ENCODE peak calls at places on chromosomes 5 and 9, in eight cellular contexts. One of them, this sample, is unnamed.
A peak's percentile ranks its signal among the peaks of the same experiment; 100 is the strongest.

GRCh38 chr5:159048298-159048697 is 51.4 kb downstream of the EBF1 start:
- DNase-seq in germinal center: no peak
- DNase-seq in BJ: no peak
- DNase-seq in mucosa of descending colon: no peak
- DNase-seq in right atrium auricular region: no peak
- DNase-seq in naive thymus-derived CD4-positive, alpha-beta T cell: no peak
- DNase-seq in nephron progenitor cell: no peak
- DNase-seq in stimulated activated CD4-positive, alpha-beta T cell treated with anti-CD3 and anti-CD28 coated beads, TNF-alpha, amount 100 ng/mL, for 4 hours: no peak
- DNase-seq in this sample: no peak

GRCh38 chr9:16191691-16192402 is 639.0 kb downstream of the CCDC171 start:
- DNase-seq in nephron progenitor cell: peak; percentile 88
- DNase-seq in naive thymus-derived CD4-positive, alpha-beta T cell: no peak
- DNase-seq in BJ: no peak
- DNase-seq in mucosa of descending colon: peak; percentile 88
- DNase-seq in right atrium auricular region: peak; percentile 85
- DNase-seq in germinal center: peak; percentile 45
- DNase-seq in stimulated activated CD4-positive, alpha-beta T cell treated with anti-CD3 and anti-CD28 coated beads, TNF-alpha, amount 100 ng/mL, for 4 hours: no peak
- DNase-seq in this sample: peak; percentile 27

GRCh38 chr5:179405054-179405416 is 59.8 kb upstream of the ADAMTS2 start:
- DNase-seq in right atrium auricular region: no peak
- DNase-seq in naive thymus-derived CD4-positive, alpha-beta T cell: no peak
- DNase-seq in BJ: no peak
- DNase-seq in mucosa of descending colon: no peak
- DNase-seq in stimulated activated CD4-positive, alpha-beta T cell treated with anti-CD3 and anti-CD28 coated beads, TNF-alpha, amount 100 ng/mL, for 4 hours: no peak
- DNase-seq in germinal center: no peak
- DNase-seq in nephron progenitor cell: no peak
- DNase-seq in this sample: no peak

GRCh38 chr9:83955985-83956287 is 24.1 kb downstream of the HNRNPK start:
- DNase-seq in BJ: no peak
- DNase-seq in nephron progenitor cell: no peak
- DNase-seq in naive thymus-derived CD4-positive, alpha-beta T cell: peak; percentile 32
- DNase-seq in germinal center: peak; percentile 14
- DNase-seq in stimulated activated CD4-positive, alpha-beta T cell treated with anti-CD3 and anti-CD28 coated beads, TNF-alpha, amount 100 ng/mL, for 4 hours: no peak
- DNase-seq in mucosa of descending colon: no peak
- DNase-seq in right atrium auricular region: no peak
- DNase-seq in this sample: no peak

GRCh38 chr5:177457239-177458121 is 10.9 kb downstream of the PRR7 start:
- DNase-seq in germinal center: peak; percentile 91
- DNase-seq in BJ: peak; percentile 87
- DNase-seq in nephron progenitor cell: peak; percentile 85
- DNase-seq in naive thymus-derived CD4-positive, alpha-beta T cell: peak; percentile 52
- DNase-seq in mucosa of descending colon: peak; percentile 78
- DNase-seq in right atrium auricular region: peak; percentile 93
- DNase-seq in stimulated activated CD4-positive, alpha-beta T cell treated with anti-CD3 and anti-CD28 coated beads, TNF-alpha, amount 100 ng/mL, for 4 hours: no peak
- DNase-seq in this sample: peak; percentile 61

GRCh38 chr9:87959916-87960581 is 14.3 kb downstream of the CDK20 start:
- DNase-seq in right atrium auricular region: no peak
- DNase-seq in germinal center: no peak
- DNase-seq in stimulated activated CD4-positive, alpha-beta T cell treated with anti-CD3 and anti-CD28 coated beads, TNF-alpha, amount 100 ng/mL, for 4 hours: no peak
- DNase-seq in nephron progenitor cell: no peak
- DNase-seq in mucosa of descending colon: peak; percentile 68
- DNase-seq in BJ: no peak
- DNase-seq in naive thymus-derived CD4-positive, alpha-beta T cell: no peak
- DNase-seq in this sample: no peak

GRCh38 chr5:56766926-56767325 is 48.4 kb upstream of the MAP3K1 start:
- DNase-seq in stimulated activated CD4-positive, alpha-beta T cell treated with anti-CD3 and anti-CD28 coated beads, TNF-alpha, amount 100 ng/mL, for 4 hours: no peak
- DNase-seq in right atrium auricular region: no peak
- DNase-seq in mucosa of descending colon: no peak
- DNase-seq in germinal center: no peak
- DNase-seq in nephron progenitor cell: no peak
- DNase-seq in BJ: no peak
- DNase-seq in naive thymus-derived CD4-positive, alpha-beta T cell: no peak
- DNase-seq in this sample: no peak

GRCh38 chr5:74766348-74766886 is 500 bp downstream of the GFM2 start:
- DNase-seq in mucosa of descending colon: peak; percentile 12
- DNase-seq in stimulated activated CD4-positive, alpha-beta T cell treated with anti-CD3 and anti-CD28 coated beads, TNF-alpha, amount 100 ng/mL, for 4 hours: no peak
- DNase-seq in nephron progenitor cell: no peak
- DNase-seq in naive thymus-derived CD4-positive, alpha-beta T cell: peak; percentile 67
- DNase-seq in germinal center: peak; percentile 62
- DNase-seq in right atrium auricular region: no peak
- DNase-seq in BJ: no peak
- DNase-seq in this sample: peak; percentile 40

GRCh38 chr9:87853843-87854242 is 28.8 kb upstream of the SPATA31E1 start:
- DNase-seq in nephron progenitor cell: no peak
- DNase-seq in naive thymus-derived CD4-positive, alpha-beta T cell: no peak
- DNase-seq in BJ: no peak
- DNase-seq in right atrium auricular region: no peak
- DNase-seq in stimulated activated CD4-positive, alpha-beta T cell treated with anti-CD3 and anti-CD28 coated beads, TNF-alpha, amount 100 ng/mL, for 4 hours: no peak
- DNase-seq in mucosa of descending colon: no peak
- DNase-seq in germinal center: no peak
- DNase-seq in this sample: no peak

GRCh38 chr5:112183103-112183634 is 235.9 kb downstream of the EPB41L4A start:
- DNase-seq in nephron progenitor cell: peak; percentile 22
- DNase-seq in mucosa of descending colon: no peak
- DNase-seq in right atrium auricular region: no peak
- DNase-seq in stimulated activated CD4-positive, alpha-beta T cell treated with anti-CD3 and anti-CD28 coated beads, TNF-alpha, amount 100 ng/mL, for 4 hours: no peak
- DNase-seq in germinal center: no peak
- DNase-seq in naive thymus-derived CD4-positive, alpha-beta T cell: no peak
- DNase-seq in BJ: no peak
- DNase-seq in this sample: no peak

GRCh38 chr9:71120439-71121247 is 778 bp downstream of the TRPM3 start:
- DNase-seq in germinal center: no peak
- DNase-seq in BJ: no peak
- DNase-seq in naive thymus-derived CD4-positive, alpha-beta T cell: no peak
- DNase-seq in stimulated activated CD4-positive, alpha-beta T cell treated with anti-CD3 and anti-CD28 coated beads, TNF-alpha, amount 100 ng/mL, for 4 hours: no peak
- DNase-seq in nephron progenitor cell: peak; percentile 7
- DNase-seq in mucosa of descending colon: no peak
- DNase-seq in right atrium auricular region: no peak
- DNase-seq in this sample: no peak

GRCh38 chr9:93212409-93212808 is 28.5 kb downstream of the WNK2 start:
- DNase-seq in right atrium auricular region: no peak
- DNase-seq in stimulated activated CD4-positive, alpha-beta T cell treated with anti-CD3 and anti-CD28 coated beads, TNF-alpha, amount 100 ng/mL, for 4 hours: no peak
- DNase-seq in naive thymus-derived CD4-positive, alpha-beta T cell: no peak
- DNase-seq in germinal center: no peak
- DNase-seq in BJ: no peak
- DNase-seq in mucosa of descending colon: no peak
- DNase-seq in nephron progenitor cell: no peak
- DNase-seq in this sample: no peak

GRCh38 chr5:21398511-21398910 is 1410.5 kb upstream of the CDH18 start:
- DNase-seq in naive thymus-derived CD4-positive, alpha-beta T cell: no peak
- DNase-seq in nephron progenitor cell: peak; percentile 10
- DNase-seq in right atrium auricular region: no peak
- DNase-seq in mucosa of descending colon: no peak
- DNase-seq in germinal center: no peak
- DNase-seq in BJ: no peak
- DNase-seq in stimulated activated CD4-positive, alpha-beta T cell treated with anti-CD3 and anti-CD28 coated beads, TNF-alpha, amount 100 ng/mL, for 4 hours: no peak
- DNase-seq in this sample: no peak

GRCh38 chr5:79850941-79851693 is 139.9 kb downstream of the MTX3 start:
- DNase-seq in naive thymus-derived CD4-positive, alpha-beta T cell: no peak
- DNase-seq in BJ: no peak
- DNase-seq in mucosa of descending colon: no peak
- DNase-seq in nephron progenitor cell: no peak
- DNase-seq in right atrium auricular region: no peak
- DNase-seq in stimulated activated CD4-positive, alpha-beta T cell treated with anti-CD3 and anti-CD28 coated beads, TNF-alpha, amount 100 ng/mL, for 4 hours: no peak
- DNase-seq in germinal center: no peak
- DNase-seq in this sample: no peak

GRCh38 chr5:134995850-134996402 is 28.2 kb downstream of the CATSPER3 start:
- DNase-seq in stimulated activated CD4-positive, alpha-beta T cell treated with anti-CD3 and anti-CD28 coated beads, TNF-alpha, amount 100 ng/mL, for 4 hours: no peak
- DNase-seq in naive thymus-derived CD4-positive, alpha-beta T cell: no peak
- DNase-seq in BJ: no peak
- DNase-seq in right atrium auricular region: no peak
- DNase-seq in germinal center: no peak
- DNase-seq in mucosa of descending colon: no peak
- DNase-seq in nephron progenitor cell: no peak
- DNase-seq in this sample: no peak

GRCh38 chr5:135246923-135247795 is 151.9 kb downstream of the MACROH2A1 start:
- DNase-seq in BJ: peak; percentile 73
- DNase-seq in stimulated activated CD4-positive, alpha-beta T cell treated with anti-CD3 and anti-CD28 coated beads, TNF-alpha, amount 100 ng/mL, for 4 hours: no peak
- DNase-seq in germinal center: no peak
- DNase-seq in right atrium auricular region: peak; percentile 57
- DNase-seq in mucosa of descending colon: no peak
- DNase-seq in nephron progenitor cell: no peak
- DNase-seq in naive thymus-derived CD4-positive, alpha-beta T cell: no peak
- DNase-seq in this sample: no peak

GRCh38 chr9:15468113-15468512 is 42.7 kb downstream of the PSIP1 start:
- DNase-seq in nephron progenitor cell: no peak
- DNase-seq in right atrium auricular region: no peak
- DNase-seq in stimulated activated CD4-positive, alpha-beta T cell treated with anti-CD3 and anti-CD28 coated beads, TNF-alpha, amount 100 ng/mL, for 4 hours: no peak
- DNase-seq in germinal center: no peak
- DNase-seq in mucosa of descending colon: no peak
- DNase-seq in BJ: no peak
- DNase-seq in naive thymus-derived CD4-positive, alpha-beta T cell: no peak
- DNase-seq in this sample: no peak

GRCh38 chr9:100186356-100186755 is 87.3 kb downstream of the INVS start:
- DNase-seq in nephron progenitor cell: no peak
- DNase-seq in naive thymus-derived CD4-positive, alpha-beta T cell: no peak
- DNase-seq in stimulated activated CD4-positive, alpha-beta T cell treated with anti-CD3 and anti-CD28 coated beads, TNF-alpha, amount 100 ng/mL, for 4 hours: no peak
- DNase-seq in right atrium auricular region: no peak
- DNase-seq in mucosa of descending colon: no peak
- DNase-seq in BJ: no peak
- DNase-seq in germinal center: no peak
- DNase-seq in this sample: no peak

GRCh38 chr5:35679351-35679750 is 61.7 kb downstream of the SPEF2 start:
- DNase-seq in nephron progenitor cell: no peak
- DNase-seq in germinal center: peak; percentile 10
- DNase-seq in stimulated activated CD4-positive, alpha-beta T cell treated with anti-CD3 and anti-CD28 coated beads, TNF-alpha, amount 100 ng/mL, for 4 hours: no peak
- DNase-seq in right atrium auricular region: no peak
- DNase-seq in BJ: no peak
- DNase-seq in naive thymus-derived CD4-positive, alpha-beta T cell: no peak
- DNase-seq in mucosa of descending colon: no peak
- DNase-seq in this sample: no peak

GRCh38 chr5:135124128-135124527 is 90.1 kb upstream of the PITX1 start:
- DNase-seq in nephron progenitor cell: no peak
- DNase-seq in germinal center: no peak
- DNase-seq in BJ: no peak
- DNase-seq in naive thymus-derived CD4-positive, alpha-beta T cell: no peak
- DNase-seq in mucosa of descending colon: no peak
- DNase-seq in stimulated activated CD4-positive, alpha-beta T cell treated with anti-CD3 and anti-CD28 coated beads, TNF-alpha, amount 100 ng/mL, for 4 hours: no peak
- DNase-seq in right atrium auricular region: no peak
- DNase-seq in this sample: no peak

GRCh38 chr9:4923580-4924544 is 61.2 kb upstream of the JAK2 start:
- DNase-seq in mucosa of descending colon: peak; percentile 33
- DNase-seq in nephron progenitor cell: no peak
- DNase-seq in BJ: no peak
- DNase-seq in stimulated activated CD4-positive, alpha-beta T cell treated with anti-CD3 and anti-CD28 coated beads, TNF-alpha, amount 100 ng/mL, for 4 hours: no peak
- DNase-seq in right atrium auricular region: no peak
- DNase-seq in germinal center: peak; percentile 50
- DNase-seq in naive thymus-derived CD4-positive, alpha-beta T cell: peak; percentile 41
- DNase-seq in this sample: no peak

GRCh38 chr5:109485030-109485429 is 75.3 kb upstream of the PJA2 start:
- DNase-seq in naive thymus-derived CD4-positive, alpha-beta T cell: no peak
- DNase-seq in nephron progenitor cell: no peak
- DNase-seq in right atrium auricular region: peak; percentile 67
- DNase-seq in BJ: no peak
- DNase-seq in mucosa of descending colon: peak; percentile 88
- DNase-seq in stimulated activated CD4-positive, alpha-beta T cell treated with anti-CD3 and anti-CD28 coated beads, TNF-alpha, amount 100 ng/mL, for 4 hours: no peak
- DNase-seq in germinal center: no peak
- DNase-seq in this sample: no peak

GRCh38 chr5:95841914-95842812 is 19.6 kb upstream of the GLRX start:
- DNase-seq in BJ: no peak
- DNase-seq in right atrium auricular region: peak; percentile 86
- DNase-seq in mucosa of descending colon: peak; percentile 66
- DNase-seq in nephron progenitor cell: no peak
- DNase-seq in stimulated activated CD4-positive, alpha-beta T cell treated with anti-CD3 and anti-CD28 coated beads, TNF-alpha, amount 100 ng/mL, for 4 hours: no peak
- DNase-seq in naive thymus-derived CD4-positive, alpha-beta T cell: no peak
- DNase-seq in germinal center: no peak
- DNase-seq in this sample: no peak

GRCh38 chr5:171493646-171494393 is 74.4 kb downstream of the FGF18 start:
- DNase-seq in mucosa of descending colon: no peak
- DNase-seq in BJ: no peak
- DNase-seq in stimulated activated CD4-positive, alpha-beta T cell treated with anti-CD3 and anti-CD28 coated beads, TNF-alpha, amount 100 ng/mL, for 4 hours: no peak
- DNase-seq in right atrium auricular region: no peak
- DNase-seq in germinal center: no peak
- DNase-seq in nephron progenitor cell: no peak
- DNase-seq in naive thymus-derived CD4-positive, alpha-beta T cell: no peak
- DNase-seq in this sample: no peak

This sample was measured in KG1.